ENCODE peak calls at places on chromosomes 13 and 19, in four cellular contexts. X, Q, J and R are unnamed samples.

GRCh38 chr13:20980899-20981298 is 78.4 kb upstream of the XPO4 start:
- DNase-seq in Q (no peak), X (no peak), J (no peak), R (no peak)

GRCh38 chr19:13207237-13208130 is 57.3 kb downstream of the IER2 start:
- DNase-seq in X (no peak), J (no peak), Q (no peak), R (peak; percentile 54)

GRCh38 chr19:35792312-35792711 is 16.9 kb downstream of the ARHGAP33 start:
- DNase-seq in J (no peak), Q (no peak), X (no peak), R (no peak)

GRCh38 chr19:6768236-6768785 is 1.1 kb upstream of the SH2D3A start:
- DNase-seq in Q (no peak), X (no peak), J (no peak), R (no peak)

GRCh38 chr13:94419304-94419943 is 60.1 kb downstream of the DCT start:
- DNase-seq in X (no peak), J (peak; percentile 37), Q (no peak), R (peak; percentile 44)

GRCh38 chr13:41597348-41598041 is 140.1 kb downstream of the RGCC start:
- DNase-seq in J (no peak), Q (no peak), X (no peak), R (no peak)

GRCh38 chr19:34512254-34512796 is 30.8 kb downstream of the WTIP start:
- DNase-seq in X (no peak), Q (no peak), J (no peak), R (no peak)

GRCh38 chr13:82833928-82834327 is 1048.3 kb downstream of the SLITRK1 start:
- DNase-seq in X (no peak), Q (no peak), J (no peak), R (peak; percentile 2)

GRCh38 chr19:4455742-4456565 is 1.6 kb downstream of the UBXN6 start:
- DNase-seq in X (peak; percentile 71), J (no peak), Q (peak; percentile 25), R (peak; percentile 57)

GRCh38 chr13:21399741-21400140 is 59.4 kb downstream of the ZDHHC20 start:
- DNase-seq in J (peak; percentile 52), X (no peak), Q (no peak), R (no peak)

GRCh38 chr13:78436311-78436710 is 167.0 kb downstream of the POU4F1 start:
- DNase-seq in J (no peak), X (no peak), Q (no peak), R (no peak)

GRCh38 chr13:112456138-112457056 is 80.2 kb downstream of the SPACA7 start:
- DNase-seq in X (no peak), Q (no peak), J (no peak), R (no peak)

GRCh38 chr13:67736646-67737420 is 506.7 kb upstream of the PCDH9 start:
- DNase-seq in Q (peak; percentile 5), X (no peak), J (no peak), R (peak; percentile 31)

GRCh38 chr19:11091343-11092153 is 2.3 kb downstream of the LDLR start:
- DNase-seq in Q (peak; percentile 94), J (peak; percentile 99), X (peak; percentile 87), R (peak; percentile 96)

GRCh38 chr19:11092181-11092538 is 2.9 kb downstream of the LDLR start:
- DNase-seq in Q (peak; percentile 92), J (peak; percentile 91), X (no peak), R (peak; percentile 74)

GRCh38 chr19:11096210-11096841 is 7.1 kb downstream of the LDLR start:
- DNase-seq in Q (no peak), J (peak; percentile 58), X (no peak), R (peak; percentile 81)

GRCh38 chr19:11098327-11098726 is 9.1 kb downstream of the LDLR start:
- DNase-seq in X (no peak), J (no peak), Q (no peak), R (no peak)

GRCh38 chr19:11094520-11094894 is 5.2 kb downstream of the LDLR start:
- DNase-seq in J (no peak), Q (no peak), X (no peak), R (no peak)
- H3K4me3 ChIP-seq in J (peak overlapping the region; percentile 27), Q (no peak overlapping the region), X (no peak overlapping the region), R (no peak overlapping the region)

DNA sequence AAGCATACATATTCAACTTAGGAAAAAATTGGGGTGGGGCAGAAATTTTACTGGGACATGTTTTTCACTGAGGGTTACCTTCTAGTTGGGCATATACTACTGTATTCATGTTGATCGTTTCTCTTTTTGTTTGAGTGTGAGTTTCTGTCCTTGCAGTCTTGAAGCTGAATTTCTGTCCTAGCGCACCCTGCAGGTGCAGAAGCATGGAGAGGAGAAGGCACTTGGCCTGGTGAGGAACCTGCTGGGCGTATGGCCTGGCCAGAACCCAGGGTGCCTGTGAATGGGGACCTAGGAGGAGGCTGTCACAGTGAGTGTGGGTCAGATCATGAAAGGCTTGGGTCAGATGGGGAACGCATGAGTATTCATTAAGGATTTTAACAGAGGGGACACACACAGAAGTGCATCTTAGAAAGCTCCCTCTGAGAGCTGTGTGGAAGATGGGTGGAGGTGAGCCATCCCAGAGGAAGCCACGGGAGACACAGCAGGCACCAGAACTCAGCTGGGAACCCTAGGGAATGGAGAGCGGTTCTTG is 36.8 kb downstream of the SERP2 start:
- DNase-seq in X (peak; percentile 31), J (no peak), Q (no peak), R (no peak)
- TF ChIP-seq CTCF in X (no peak), J (no peak), Q (peak; percentile 44), R (no peak)

DNA sequence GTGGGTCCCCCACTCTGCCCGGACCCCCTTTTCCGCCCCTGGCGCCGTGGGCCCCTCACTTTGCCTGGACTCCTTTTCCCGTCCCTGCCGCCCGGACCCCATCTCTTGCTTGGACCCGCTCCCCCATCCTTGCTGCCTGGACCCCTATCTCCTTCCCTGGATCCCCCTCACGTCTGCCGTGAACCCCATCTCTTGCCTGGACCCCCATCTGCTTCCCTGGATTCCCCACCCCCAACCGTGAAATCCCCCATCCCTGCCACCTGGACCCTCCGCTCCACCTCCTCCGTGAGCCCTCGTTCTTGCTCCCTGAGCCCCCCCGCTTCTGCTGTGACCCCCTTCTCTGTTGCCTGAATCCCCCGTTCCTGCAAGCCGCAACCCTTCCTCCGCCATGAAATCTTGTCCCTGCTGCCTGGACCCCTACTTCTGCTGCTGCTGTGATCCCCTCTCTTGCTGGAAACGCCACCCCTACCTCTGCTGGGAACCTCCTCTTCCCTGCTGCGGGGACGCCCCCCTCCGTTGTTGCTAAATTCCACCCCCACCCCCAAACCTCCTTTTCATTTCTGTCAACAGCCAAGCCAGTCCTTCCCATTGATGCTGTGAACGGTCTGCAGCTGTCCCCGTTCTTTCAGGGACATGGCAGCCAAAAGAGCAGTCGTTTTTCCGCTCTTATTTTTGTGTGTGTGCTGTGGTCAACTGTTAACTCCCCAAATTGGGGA is 28.3 kb upstream of the NDUFS7 start:
- DNase-seq in J (no peak), X (no peak), Q (no peak), R (no peak)
- H3K4me3 ChIP-seq in J (peak overlapping the region; percentile 53), X (peak overlapping the region; percentile 94), Q (peak overlapping the region; percentile 97), R (peak overlapping the region; percentile 83)

GRCh38 chr13:80716610-80717081 is 375.7 kb upstream of the SPRY2 start:
- DNase-seq in Q (no peak), X (no peak), J (no peak), R (no peak)

GRCh38 chr13:80712026-80712425 is 371.1 kb upstream of the SPRY2 start:
- DNase-seq in X (no peak), J (no peak), Q (no peak), R (no peak)

GRCh38 chr13:80721689-80722088 is 380.8 kb upstream of the SPRY2 start:
- DNase-seq in Q (no peak), X (no peak), J (no peak), R (no peak)

GRCh38 chr13:80718970-80719369 is 378.0 kb upstream of the SPRY2 start:
- DNase-seq in X (no peak), J (no peak), Q (no peak), R (no peak)

GRCh38 chr13:80717834-80718233 is 376.9 kb upstream of the SPRY2 start:
- DNase-seq in X (no peak), Q (no peak), J (no peak), R (no peak)
- TF ChIP-seq CTCF in X (no peak), Q (no peak), J (no peak), R (no peak)

GRCh38 chr19:18834644-18834984 is 2.9 kb downstream of the UPF1 start:
- DNase-seq in X (no peak), Q (no peak), J (no peak), R (no peak)
- H3K4me3 ChIP-seq in X (peak overlapping the region; percentile 97), Q (peak overlapping the region; percentile 74), J (peak overlapping the region; percentile 95), R (peak overlapping the region; percentile 86)

DNA sequence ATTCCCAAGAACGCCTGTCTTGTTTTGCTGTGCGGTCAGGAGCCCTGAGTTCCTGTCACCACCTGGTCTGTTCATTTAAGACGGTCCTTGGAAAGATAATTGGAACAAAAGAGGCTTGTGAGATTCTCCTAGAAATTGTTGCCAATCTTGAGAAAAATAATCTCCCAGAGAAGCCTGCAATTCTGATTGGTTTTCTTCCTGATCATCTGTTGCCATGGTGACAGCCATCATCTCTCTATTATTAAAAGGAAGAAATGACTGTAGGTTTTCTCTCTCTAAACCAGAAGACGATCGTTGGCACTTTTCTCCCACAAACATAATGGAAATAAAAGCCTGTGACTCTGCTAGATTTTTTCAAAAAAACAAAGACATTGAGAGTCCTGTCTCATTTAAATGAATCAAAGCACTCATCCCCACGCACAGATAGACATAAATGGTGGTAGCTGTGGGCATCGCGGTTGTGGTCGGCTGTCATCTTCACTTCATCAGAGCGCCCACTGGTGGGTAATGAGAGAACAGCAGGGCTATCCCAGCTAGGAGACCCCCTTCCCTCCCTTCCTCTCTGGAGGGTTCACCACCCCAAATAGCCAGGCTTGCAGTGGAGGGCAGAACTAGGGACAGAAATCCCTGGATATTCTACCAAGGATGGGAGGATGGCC is 21.7 kb upstream of the CALM3 start:
- DNase-seq in J (no peak), Q (no peak), X (no peak), R (no peak)
- TF ChIP-seq CTCF in J (no peak), Q (no peak), X (peak; percentile 12), R (no peak)

GRCh38 chr19:50362030-50362412 is 3.4 kb downstream of the NAPSA start:
- DNase-seq in X (no peak), J (peak; percentile 19), Q (no peak), R (no peak)
- H3K4me3 ChIP-seq in X (no peak overlapping the region), J (no peak overlapping the region), Q (no peak overlapping the region), R (no peak overlapping the region)